ENCODE peak calls at places on chromosomes 13 and 19, in five cellular contexts. One of them, this sample, is unnamed.

GRCh38 chr19:16621165-16621800 is 6.7 kb downstream of the MED26 start:
- DNase-seq in T-helper 17 cell: no peak
- DNase-seq in astrocyte of the spinal cord: no peak
- DNase-seq in CD4-positive, alpha-beta T cell: no peak
- DNase-seq in left ventricle myocardium inferior: no peak
- DNase-seq in this sample: no peak

GRCh38 chr13:50757021-50757420 is 86.5 kb downstream of the DLEU7 start:
- DNase-seq in T-helper 17 cell: no peak
- DNase-seq in astrocyte of the spinal cord: no peak
- DNase-seq in CD4-positive, alpha-beta T cell: no peak
- DNase-seq in left ventricle myocardium inferior: no peak
- DNase-seq in this sample: no peak

GRCh38 chr19:15248648-15249559 is 16.7 kb upstream of the EPHX3 start:
- DNase-seq in T-helper 17 cell: no peak
- DNase-seq in astrocyte of the spinal cord: peak; percentile 94
- DNase-seq in CD4-positive, alpha-beta T cell: no peak
- DNase-seq in left ventricle myocardium inferior: peak; percentile 89
- DNase-seq in this sample: no peak

GRCh38 chr13:73045036-73045435 is 13.8 kb upstream of the KLF5 start:
- DNase-seq in T-helper 17 cell: no peak
- DNase-seq in astrocyte of the spinal cord: no peak
- DNase-seq in CD4-positive, alpha-beta T cell: no peak
- DNase-seq in left ventricle myocardium inferior: no peak
- DNase-seq in this sample: no peak

GRCh38 chr13:67841071-67841470 is 610.9 kb upstream of the PCDH9 start:
- DNase-seq in T-helper 17 cell: no peak
- DNase-seq in astrocyte of the spinal cord: no peak
- DNase-seq in CD4-positive, alpha-beta T cell: no peak
- DNase-seq in left ventricle myocardium inferior: no peak
- DNase-seq in this sample: no peak

GRCh38 chr13:88483202-88483601 is 812.0 kb downstream of the SLITRK5 start:
- DNase-seq in T-helper 17 cell: no peak
- DNase-seq in astrocyte of the spinal cord: no peak
- DNase-seq in CD4-positive, alpha-beta T cell: no peak
- DNase-seq in left ventricle myocardium inferior: no peak
- DNase-seq in this sample: no peak

GRCh38 chr13:22592515-22592914 is 588.3 kb upstream of the SGCG start:
- DNase-seq in T-helper 17 cell: no peak
- DNase-seq in astrocyte of the spinal cord: no peak
- DNase-seq in CD4-positive, alpha-beta T cell: no peak
- DNase-seq in left ventricle myocardium inferior: no peak
- DNase-seq in this sample: no peak

GRCh38 chr19:50418186-50419021 is at the start of gene SPIB:
- DNase-seq in T-helper 17 cell: no peak
- DNase-seq in astrocyte of the spinal cord: no peak
- DNase-seq in CD4-positive, alpha-beta T cell: no peak
- DNase-seq in left ventricle myocardium inferior: no peak
- DNase-seq in this sample: no peak

GRCh38 chr19:40231544-40232424 is 5.3 kb upstream of the CCNP start:
- DNase-seq in T-helper 17 cell: no peak
- DNase-seq in astrocyte of the spinal cord: no peak
- DNase-seq in CD4-positive, alpha-beta T cell: no peak
- DNase-seq in left ventricle myocardium inferior: peak; percentile 44
- DNase-seq in this sample: no peak

GRCh38 chr19:44657211-44657921 is 13.7 kb downstream of the PVR start:
- DNase-seq in T-helper 17 cell: peak; percentile 65
- DNase-seq in astrocyte of the spinal cord: peak; percentile 59
- DNase-seq in CD4-positive, alpha-beta T cell: peak; percentile 61
- DNase-seq in left ventricle myocardium inferior: peak; percentile 59
- DNase-seq in this sample: peak; percentile 83

GRCh38 chr13:32527151-32527550 is 11.4 kb downstream of the N4BP2L2 start:
- DNase-seq in T-helper 17 cell: no peak
- DNase-seq in astrocyte of the spinal cord: no peak
- DNase-seq in CD4-positive, alpha-beta T cell: no peak
- DNase-seq in left ventricle myocardium inferior: no peak
- DNase-seq in this sample: no peak

GRCh38 chr13:79413521-79413920 is 7.5 kb upstream of the RBM26 start:
- DNase-seq in T-helper 17 cell: no peak
- DNase-seq in astrocyte of the spinal cord: no peak
- DNase-seq in CD4-positive, alpha-beta T cell: no peak
- DNase-seq in left ventricle myocardium inferior: no peak
- DNase-seq in this sample: no peak

GRCh38 chr19:32436692-32437091 is 31.1 kb downstream of the DPY19L3 start:
- DNase-seq in T-helper 17 cell: no peak
- DNase-seq in astrocyte of the spinal cord: no peak
- DNase-seq in CD4-positive, alpha-beta T cell: no peak
- DNase-seq in left ventricle myocardium inferior: no peak
- DNase-seq in this sample: no peak

GRCh38 chr13:51733656-51734334 is 70.2 kb downstream of the DHRS12 start:
- DNase-seq in T-helper 17 cell: no peak
- DNase-seq in astrocyte of the spinal cord: no peak
- DNase-seq in CD4-positive, alpha-beta T cell: no peak
- DNase-seq in left ventricle myocardium inferior: no peak
- DNase-seq in this sample: no peak

GRCh38 chr19:45508931-45509691 is 1.8 kb downstream of the VASP start:
- DNase-seq in T-helper 17 cell: no peak
- DNase-seq in astrocyte of the spinal cord: peak; percentile 80
- DNase-seq in CD4-positive, alpha-beta T cell: no peak
- DNase-seq in left ventricle myocardium inferior: peak; percentile 83
- DNase-seq in this sample: no peak

GRCh38 chr13:22270881-22271280 is 600.0 kb downstream of the FGF9 start:
- DNase-seq in T-helper 17 cell: no peak
- DNase-seq in astrocyte of the spinal cord: no peak
- DNase-seq in CD4-positive, alpha-beta T cell: no peak
- DNase-seq in left ventricle myocardium inferior: no peak
- DNase-seq in this sample: no peak

GRCh38 chr19:3250675-3251074 is 26.2 kb downstream of the CELF5 start:
- DNase-seq in T-helper 17 cell: peak; percentile 38
- DNase-seq in astrocyte of the spinal cord: no peak
- DNase-seq in CD4-positive, alpha-beta T cell: peak; percentile 31
- DNase-seq in left ventricle myocardium inferior: no peak
- DNase-seq in this sample: no peak

GRCh38 chr19:22427587-22428298 is 5.6 kb upstream of the ZNF98 start:
- DNase-seq in T-helper 17 cell: no peak
- DNase-seq in astrocyte of the spinal cord: no peak
- DNase-seq in CD4-positive, alpha-beta T cell: no peak
- DNase-seq in left ventricle myocardium inferior: no peak
- DNase-seq in this sample: no peak

GRCh38 chr13:70117506-70117905 is 9.3 kb upstream of the KLHL1 start:
- DNase-seq in T-helper 17 cell: no peak
- DNase-seq in astrocyte of the spinal cord: no peak
- DNase-seq in CD4-positive, alpha-beta T cell: no peak
- DNase-seq in left ventricle myocardium inferior: no peak
- DNase-seq in this sample: no peak

GRCh38 chr19:27806471-27807070 is 1406.4 kb downstream of the UQCRFS1 start:
- DNase-seq in T-helper 17 cell: no peak
- DNase-seq in astrocyte of the spinal cord: no peak
- DNase-seq in CD4-positive, alpha-beta T cell: no peak
- DNase-seq in left ventricle myocardium inferior: no peak
- DNase-seq in this sample: no peak

GRCh38 chr19:45506991-45507863 is at the start of gene VASP:
- DNase-seq in T-helper 17 cell: peak; percentile 85
- DNase-seq in astrocyte of the spinal cord: peak; percentile 90
- DNase-seq in CD4-positive, alpha-beta T cell: peak; percentile 87
- DNase-seq in left ventricle myocardium inferior: peak; percentile 88
- DNase-seq in this sample: peak; percentile 84

GRCh38 chr19:18202759-18203407 is 959 bp downstream of the RAB3A start:
- DNase-seq in T-helper 17 cell: no peak
- DNase-seq in astrocyte of the spinal cord: no peak
- DNase-seq in CD4-positive, alpha-beta T cell: no peak
- DNase-seq in left ventricle myocardium inferior: no peak
- DNase-seq in this sample: no peak

GRCh38 chr19:4455742-4456565 is 1.6 kb downstream of the UBXN6 start:
- DNase-seq in T-helper 17 cell: no peak
- DNase-seq in astrocyte of the spinal cord: peak; percentile 66
- DNase-seq in CD4-positive, alpha-beta T cell: no peak
- DNase-seq in left ventricle myocardium inferior: peak; percentile 78
- DNase-seq in this sample: no peak

GRCh38 chr13:81686877-81687276 is 1346.0 kb upstream of the SPRY2 start:
- DNase-seq in T-helper 17 cell: no peak
- DNase-seq in astrocyte of the spinal cord: peak; percentile 29
- DNase-seq in CD4-positive, alpha-beta T cell: no peak
- DNase-seq in left ventricle myocardium inferior: no peak
- DNase-seq in this sample: no peak

GRCh38 chr13:109226631-109227030 is 559.8 kb downstream of the IRS2 start:
- DNase-seq in T-helper 17 cell: no peak
- DNase-seq in astrocyte of the spinal cord: peak; percentile 50
- DNase-seq in CD4-positive, alpha-beta T cell: no peak
- DNase-seq in left ventricle myocardium inferior: no peak
- DNase-seq in this sample: no peak

GRCh38 chr13:67726979-67727378 is 496.8 kb upstream of the PCDH9 start:
- DNase-seq in T-helper 17 cell: no peak
- DNase-seq in astrocyte of the spinal cord: no peak
- DNase-seq in CD4-positive, alpha-beta T cell: no peak
- DNase-seq in left ventricle myocardium inferior: no peak
- DNase-seq in this sample: no peak

GRCh38 chr19:804419-805160 is 7.3 kb downstream of the PTBP1 start:
- DNase-seq in T-helper 17 cell: no peak
- DNase-seq in astrocyte of the spinal cord: no peak
- DNase-seq in CD4-positive, alpha-beta T cell: no peak
- DNase-seq in left ventricle myocardium inferior: no peak
- DNase-seq in this sample: no peak

GRCh38 chr13:71460179-71460578 is 406.8 kb downstream of the DACH1 start:
- DNase-seq in T-helper 17 cell: no peak
- DNase-seq in astrocyte of the spinal cord: no peak
- DNase-seq in CD4-positive, alpha-beta T cell: no peak
- DNase-seq in left ventricle myocardium inferior: no peak
- DNase-seq in this sample: no peak

GRCh38 chr13:95100525-95101121 is 200.6 kb downstream of the ABCC4 start:
- DNase-seq in T-helper 17 cell: no peak
- DNase-seq in astrocyte of the spinal cord: peak; percentile 84
- DNase-seq in CD4-positive, alpha-beta T cell: no peak
- DNase-seq in left ventricle myocardium inferior: no peak
- DNase-seq in this sample: no peak

GRCh38 chr13:34162545-34162936 is 344.6 kb downstream of the RFC3 start:
- DNase-seq in T-helper 17 cell: no peak
- DNase-seq in astrocyte of the spinal cord: peak; percentile 80
- DNase-seq in CD4-positive, alpha-beta T cell: no peak
- DNase-seq in left ventricle myocardium inferior: no peak
- DNase-seq in this sample: no peak

GRCh38 chr13:26440111-26440510 is 117.4 kb upstream of the WASF3 start:
- DNase-seq in T-helper 17 cell: no peak
- DNase-seq in astrocyte of the spinal cord: no peak
- DNase-seq in CD4-positive, alpha-beta T cell: no peak
- DNase-seq in left ventricle myocardium inferior: no peak
- DNase-seq in this sample: no peak

GRCh38 chr19:40921005-40921897 is 39.2 kb upstream of the CYP2A7 start:
- DNase-seq in T-helper 17 cell: no peak
- DNase-seq in astrocyte of the spinal cord: no peak
- DNase-seq in CD4-positive, alpha-beta T cell: no peak
- DNase-seq in left ventricle myocardium inferior: no peak
- DNase-seq in this sample: no peak

GRCh38 chr19:10230904-10231623 is at the start of gene S1PR2:
- DNase-seq in T-helper 17 cell: peak; percentile 61
- DNase-seq in astrocyte of the spinal cord: peak; percentile 55
- DNase-seq in CD4-positive, alpha-beta T cell: peak; percentile 77
- DNase-seq in left ventricle myocardium inferior: peak; percentile 85
- DNase-seq in this sample: peak; percentile 58

GRCh38 chr13:27306364-27306763 is 35.7 kb downstream of the RASL11A start:
- DNase-seq in T-helper 17 cell: no peak
- DNase-seq in astrocyte of the spinal cord: no peak
- DNase-seq in CD4-positive, alpha-beta T cell: no peak
- DNase-seq in left ventricle myocardium inferior: no peak
- DNase-seq in this sample: no peak

This sample was measured in stimulated activated effector memory CD8-positive, alpha-beta T cell treated with anti-CD3 and anti-CD28 coated beads, Interleukin-12 subunit alpha, Interleukin-12 subunit beta, amount 100 ng/mL, for 72 hours.